ENCODE peak calls at places on chromosomes 2 and 18, in six cellular contexts. L is COLO829, N is AG04450, M is AG09319, U is heart right ventricle, R is tibial artery. B is an unnamed sample.

GRCh38 chr2:219223831-219224610 is 5.3 kb upstream of the ABCB6 start:
- DNase-seq in L (no peak), N (no peak), M (no peak), U (no peak), R (no peak), B (no peak)

GRCh38 chr18:55163550-55163949 is 204.3 kb upstream of the CCDC68 start:
- DNase-seq in L (no peak), N (no peak), M (no peak), U (no peak), R (no peak), B (no peak)

GRCh38 chr2:23111263-23111662 is 273.7 kb upstream of the KLHL29 start:
- DNase-seq in L (no peak), N (no peak), M (no peak), U (no peak), R (no peak), B (no peak)

GRCh38 chr2:237473474-237474453 is 13.3 kb upstream of the MLPH start:
- DNase-seq in L (no peak), N (no peak), M (no peak), U (peak), R (no peak), B (no peak)

GRCh38 chr2:197137234-197137633 is 173.3 kb downstream of the ANKRD44 start:
- DNase-seq in L (no peak), N (no peak), M (no peak), U (no peak), R (no peak), B (no peak)

GRCh38 chr2:240646061-240646899 is 21.0 kb downstream of the GPR35 start:
- DNase-seq in L (no peak), N (no peak), M (no peak), U (no peak), R (no peak), B (no peak)

GRCh38 chr2:4678937-4679336 is 975.6 kb downstream of the DCDC2C start:
- DNase-seq in L (no peak), N (no peak), M (no peak), U (no peak), R (no peak), B (no peak)

GRCh38 chr18:76358774-76359173 is 136.3 kb downstream of the ZNF516 start:
- DNase-seq in L (no peak), N (no peak), M (no peak), U (no peak), R (no peak), B (no peak)

GRCh38 chr2:400988-401679 is 113.2 kb upstream of the ALKAL2 start:
- DNase-seq in L (no peak), N (no peak), M (no peak), U (no peak), R (no peak), B (no peak)

GRCh38 chr2:2026252-2026831 is 282.0 kb upstream of the PXDN start:
- DNase-seq in L (no peak), N (no peak), M (no peak), U (no peak), R (no peak), B (no peak)

GRCh38 chr2:228599297-228599696 is 417.8 kb upstream of the SPHKAP start:
- DNase-seq in L (no peak), N (no peak), M (no peak), U (no peak), R (no peak), B (no peak)

GRCh38 chr2:222707689-222708273 is 36.3 kb downstream of the MOGAT1 start:
- DNase-seq in L (peak), N (no peak), M (no peak), U (no peak), R (no peak), B (no peak)

GRCh38 chr18:80096032-80096565 is 13.0 kb upstream of the ADNP2 start:
- DNase-seq in L (no peak), N (no peak), M (no peak), U (no peak), R (no peak), B (no peak)

GRCh38 chr2:128424806-128425205 is 106.1 kb upstream of the HS6ST1 start:
- DNase-seq in L (no peak), N (no peak), M (no peak), U (no peak), R (no peak), B (peak)

GRCh38 chr2:50615296-50615695 is 416.6 kb downstream of the NRXN1 start:
- DNase-seq in L (no peak), N (no peak), M (no peak), U (no peak), R (no peak), B (no peak)

GRCh38 chr2:205684871-205685313 is 2.6 kb downstream of the NRP2 start:
- DNase-seq in L (no peak), N (no peak), M (no peak), U (no peak), R (no peak), B (no peak)

GRCh38 chr2:46376586-46377286 is 79.5 kb downstream of the EPAS1 start:
- DNase-seq in L (no peak), N (no peak), M (no peak), U (no peak), R (no peak), B (no peak)

GRCh38 chr2:32289165-32290054 is 11.7 kb downstream of the YIPF4 start:
- DNase-seq in L (peak), N (peak), M (peak), U (no peak), R (no peak), B (no peak)

GRCh38 chr2:3633089-3633981 is 24.7 kb upstream of the ALLC start:
- DNase-seq in L (no peak), N (peak), M (no peak), U (peak), R (peak), B (peak)

GRCh38 chr18:6645246-6645645 is 84.3 kb upstream of the ARHGAP28 start:
- DNase-seq in L (no peak), N (no peak), M (no peak), U (no peak), R (no peak), B (no peak)

GRCh38 chr2:160592993-160593392 is 99.4 kb upstream of the RBMS1 start:
- DNase-seq in L (no peak), N (no peak), M (no peak), U (no peak), R (no peak), B (no peak)

GRCh38 chr18:31232779-31233424 is 70.2 kb upstream of the DSC1 start:
- DNase-seq in L (no peak), N (no peak), M (no peak), U (no peak), R (no peak), B (no peak)

GRCh38 chr2:219030177-219030940 is 11.0 kb downstream of the CFAP65 start:
- DNase-seq in L (no peak), N (no peak), M (no peak), U (no peak), R (no peak), B (no peak)

GRCh38 chr2:60899230-60899891 is 18.0 kb downstream of the REL start:
- DNase-seq in L (no peak), N (no peak), M (no peak), U (no peak), R (no peak), B (no peak)

GRCh38 chr2:158797963-158798700 is 3.0 kb downstream of the DAPL1 start:
- DNase-seq in L (peak), N (no peak), M (no peak), U (no peak), R (no peak), B (no peak)

GRCh38 chr2:183868707-183869106 is 729.6 kb upstream of the ZNF804A start:
- DNase-seq in L (peak), N (no peak), M (no peak), U (no peak), R (no peak), B (no peak)

GRCh38 chr2:221629478-221629877 is 57.4 kb upstream of the EPHA4 start:
- DNase-seq in L (no peak), N (peak), M (peak), U (no peak), R (no peak), B (no peak)

B was measured in sciatic nerve.